ENCODE peak calls at places on chromosomes 13 and 19, in eight cellular contexts. One of them, this sample, is unnamed.

GRCh38 chr19:2245273-2245672 is 3.9 kb upstream of the AMH start:
- DNase-seq in choroid plexus epithelial cell: no peak
- DNase-seq in HFF-Myc: no peak
- DNase-seq in transverse colon: no peak
- DNase-seq in CD8-positive, alpha-beta T cell: no peak
- DNase-seq in lower lobe of right lung: no peak
- DNase-seq in AG10803: no peak
- DNase-seq in IMR-90: no peak
- DNase-seq in this sample: no peak

GRCh38 chr19:39379865-39380399 is 11.0 kb downstream of the PAF1 start:
- DNase-seq in AG10803: no peak
- DNase-seq in lower lobe of right lung: no peak
- DNase-seq in choroid plexus epithelial cell: no peak
- DNase-seq in CD8-positive, alpha-beta T cell: no peak
- DNase-seq in transverse colon: no peak
- DNase-seq in HFF-Myc: no peak
- DNase-seq in IMR-90: no peak
- DNase-seq in this sample: no peak

GRCh38 chr19:38696733-38697055 is 47.6 kb downstream of the CAPN12 start:
- DNase-seq in CD8-positive, alpha-beta T cell: no peak
- DNase-seq in choroid plexus epithelial cell: no peak
- DNase-seq in IMR-90: no peak
- DNase-seq in AG10803: no peak
- DNase-seq in HFF-Myc: no peak
- DNase-seq in lower lobe of right lung: no peak
- DNase-seq in transverse colon: no peak
- DNase-seq in this sample: no peak

GRCh38 chr19:17605761-17606745 is 50.6 kb downstream of the COLGALT1 start:
- DNase-seq in choroid plexus epithelial cell: peak
- DNase-seq in transverse colon: peak
- DNase-seq in IMR-90: peak
- DNase-seq in HFF-Myc: peak
- DNase-seq in AG10803: peak
- DNase-seq in CD8-positive, alpha-beta T cell: peak
- DNase-seq in lower lobe of right lung: peak
- DNase-seq in this sample: no peak

GRCh38 chr19:5954293-5954692 is 23.6 kb downstream of the RANBP3 start:
- DNase-seq in transverse colon: no peak
- DNase-seq in CD8-positive, alpha-beta T cell: no peak
- DNase-seq in IMR-90: peak
- DNase-seq in HFF-Myc: no peak
- DNase-seq in AG10803: peak
- DNase-seq in choroid plexus epithelial cell: no peak
- DNase-seq in lower lobe of right lung: no peak
- DNase-seq in this sample: no peak

GRCh38 chr19:3976495-3977241 is 5.8 kb upstream of the DAPK3 start:
- DNase-seq in IMR-90: no peak
- DNase-seq in choroid plexus epithelial cell: no peak
- DNase-seq in AG10803: peak
- DNase-seq in transverse colon: no peak
- DNase-seq in HFF-Myc: no peak
- DNase-seq in lower lobe of right lung: no peak
- DNase-seq in CD8-positive, alpha-beta T cell: no peak
- DNase-seq in this sample: no peak

GRCh38 chr19:6076675-6077463 is 33.4 kb downstream of the RFX2 start:
- DNase-seq in IMR-90: peak
- DNase-seq in transverse colon: no peak
- DNase-seq in CD8-positive, alpha-beta T cell: no peak
- DNase-seq in lower lobe of right lung: no peak
- DNase-seq in choroid plexus epithelial cell: peak
- DNase-seq in AG10803: peak
- DNase-seq in HFF-Myc: no peak
- DNase-seq in this sample: peak

GRCh38 chr13:111093634-111094033 is 21.5 kb upstream of the ARHGEF7 start:
- DNase-seq in choroid plexus epithelial cell: no peak
- DNase-seq in AG10803: no peak
- DNase-seq in HFF-Myc: no peak
- DNase-seq in IMR-90: no peak
- DNase-seq in transverse colon: no peak
- DNase-seq in lower lobe of right lung: no peak
- DNase-seq in CD8-positive, alpha-beta T cell: no peak
- DNase-seq in this sample: no peak

GRCh38 chr13:68056816-68057710 is 826.9 kb upstream of the PCDH9 start:
- DNase-seq in AG10803: no peak
- DNase-seq in HFF-Myc: no peak
- DNase-seq in choroid plexus epithelial cell: peak
- DNase-seq in transverse colon: peak
- DNase-seq in IMR-90: peak
- DNase-seq in CD8-positive, alpha-beta T cell: no peak
- DNase-seq in lower lobe of right lung: no peak
- DNase-seq in this sample: peak

GRCh38 chr13:19587635-19588300 is 26.4 kb upstream of the TPTE2 start:
- DNase-seq in CD8-positive, alpha-beta T cell: no peak
- DNase-seq in IMR-90: peak
- DNase-seq in AG10803: peak
- DNase-seq in lower lobe of right lung: no peak
- DNase-seq in transverse colon: no peak
- DNase-seq in choroid plexus epithelial cell: peak
- DNase-seq in HFF-Myc: no peak
- DNase-seq in this sample: no peak

GRCh38 chr19:5827342-5827890 is 12.1 kb downstream of the FUT6 start:
- DNase-seq in AG10803: no peak
- DNase-seq in HFF-Myc: no peak
- DNase-seq in transverse colon: no peak
- DNase-seq in choroid plexus epithelial cell: no peak
- DNase-seq in lower lobe of right lung: no peak
- DNase-seq in IMR-90: no peak
- DNase-seq in CD8-positive, alpha-beta T cell: no peak
- DNase-seq in this sample: no peak

GRCh38 chr19:34075661-34076091 is 96.6 kb upstream of the LSM14A start:
- DNase-seq in choroid plexus epithelial cell: peak
- DNase-seq in HFF-Myc: no peak
- DNase-seq in AG10803: peak
- DNase-seq in CD8-positive, alpha-beta T cell: no peak
- DNase-seq in lower lobe of right lung: no peak
- DNase-seq in transverse colon: no peak
- DNase-seq in IMR-90: no peak
- DNase-seq in this sample: no peak

GRCh38 chr19:1397838-1398237 is 3.5 kb downstream of the GAMT start:
- DNase-seq in lower lobe of right lung: no peak
- DNase-seq in HFF-Myc: no peak
- DNase-seq in AG10803: no peak
- DNase-seq in CD8-positive, alpha-beta T cell: no peak
- DNase-seq in transverse colon: no peak
- DNase-seq in choroid plexus epithelial cell: no peak
- DNase-seq in IMR-90: no peak
- DNase-seq in this sample: no peak

GRCh38 chr13:100559886-100560285 is 28.7 kb downstream of the GGACT start:
- DNase-seq in AG10803: no peak
- DNase-seq in HFF-Myc: no peak
- DNase-seq in choroid plexus epithelial cell: no peak
- DNase-seq in transverse colon: no peak
- DNase-seq in CD8-positive, alpha-beta T cell: no peak
- DNase-seq in IMR-90: no peak
- DNase-seq in lower lobe of right lung: no peak
- DNase-seq in this sample: no peak

GRCh38 chr13:40236566-40237168 is 429.8 kb downstream of the FOXO1 start:
- DNase-seq in IMR-90: no peak
- DNase-seq in AG10803: peak
- DNase-seq in lower lobe of right lung: no peak
- DNase-seq in transverse colon: no peak
- DNase-seq in HFF-Myc: no peak
- DNase-seq in CD8-positive, alpha-beta T cell: no peak
- DNase-seq in choroid plexus epithelial cell: peak
- DNase-seq in this sample: no peak

GRCh38 chr13:23461544-23461943 is 28.0 kb upstream of the SACS start:
- DNase-seq in AG10803: no peak
- DNase-seq in HFF-Myc: no peak
- DNase-seq in CD8-positive, alpha-beta T cell: no peak
- DNase-seq in lower lobe of right lung: no peak
- DNase-seq in IMR-90: no peak
- DNase-seq in transverse colon: no peak
- DNase-seq in choroid plexus epithelial cell: no peak
- DNase-seq in this sample: no peak

GRCh38 chr19:23823952-23824389 is 65.3 kb upstream of the ZNF681 start:
- DNase-seq in CD8-positive, alpha-beta T cell: no peak
- DNase-seq in IMR-90: no peak
- DNase-seq in choroid plexus epithelial cell: peak
- DNase-seq in AG10803: no peak
- DNase-seq in lower lobe of right lung: no peak
- DNase-seq in HFF-Myc: no peak
- DNase-seq in transverse colon: peak
- DNase-seq in this sample: no peak

GRCh38 chr19:13790354-13790753 is 4.9 kb upstream of the ZSWIM4 start:
- DNase-seq in transverse colon: no peak
- DNase-seq in AG10803: peak
- DNase-seq in CD8-positive, alpha-beta T cell: peak
- DNase-seq in IMR-90: no peak
- DNase-seq in lower lobe of right lung: no peak
- DNase-seq in HFF-Myc: no peak
- DNase-seq in choroid plexus epithelial cell: peak
- DNase-seq in this sample: no peak

DNA sequence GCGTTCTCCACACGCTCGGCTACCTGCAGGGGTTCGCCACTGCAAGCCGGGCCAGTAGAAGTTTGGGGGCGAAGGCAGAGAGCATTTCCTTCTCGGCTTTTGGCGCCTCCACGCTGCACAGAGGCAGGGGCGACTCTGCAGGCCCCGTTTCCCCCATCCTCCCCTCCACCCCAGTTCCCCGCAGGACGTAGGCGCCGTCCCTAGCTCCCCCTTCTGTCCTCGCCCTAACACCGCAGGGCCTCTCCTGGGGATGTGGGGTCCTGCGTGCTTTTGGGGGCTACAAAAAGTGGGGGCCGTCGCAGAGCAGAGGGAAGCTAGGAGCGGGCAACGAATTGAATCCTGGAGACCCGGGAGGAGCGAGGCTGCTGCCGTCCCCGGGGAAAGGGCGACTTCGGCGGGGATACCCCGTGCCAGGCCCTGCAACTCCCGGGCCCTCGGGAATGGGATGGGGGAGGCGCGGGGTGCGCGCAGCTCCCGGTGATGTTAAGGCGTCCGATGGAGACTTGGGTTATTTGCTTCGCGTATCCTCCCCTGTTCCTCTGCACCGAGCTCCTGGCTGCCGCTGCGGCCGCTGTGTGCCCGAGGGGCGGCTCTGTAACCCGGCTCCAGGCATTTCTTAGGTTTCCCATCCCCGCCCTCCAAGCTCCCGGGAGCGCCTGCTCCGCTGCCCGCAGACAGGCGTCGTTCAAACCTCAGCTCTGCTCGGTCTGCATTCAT is 255.9 kb upstream of the SOX21 start:
- DNase-seq in choroid plexus epithelial cell: no peak
- DNase-seq in lower lobe of right lung: no peak
- DNase-seq in IMR-90: no peak
- DNase-seq in transverse colon: no peak
- DNase-seq in HFF-Myc: no peak
- DNase-seq in CD8-positive, alpha-beta T cell: no peak
- DNase-seq in AG10803: no peak
- DNase-seq in this sample: no peak
- H3K4me3 ChIP-seq in choroid plexus epithelial cell: peak
- H3K4me3 ChIP-seq in lower lobe of right lung: peak
- H3K4me3 ChIP-seq in IMR-90: no peak
- H3K4me3 ChIP-seq in transverse colon: peak
- H3K4me3 ChIP-seq in HFF-Myc: no peak
- H3K4me3 ChIP-seq in CD8-positive, alpha-beta T cell: no peak
- H3K4me3 ChIP-seq in AG10803: peak
- H3K4me3 ChIP-seq in this sample: peak

GRCh38 chr13:42836930-42837329 is 55.5 kb downstream of the FAM216B start:
- DNase-seq in AG10803: peak
- DNase-seq in transverse colon: peak
- DNase-seq in IMR-90: peak
- DNase-seq in HFF-Myc: peak
- DNase-seq in CD8-positive, alpha-beta T cell: no peak
- DNase-seq in choroid plexus epithelial cell: peak
- DNase-seq in lower lobe of right lung: no peak
- DNase-seq in this sample: no peak
- TF ChIP-seq CTCF in AG10803: peak
- TF ChIP-seq CTCF in transverse colon: no peak
- TF ChIP-seq CTCF in IMR-90: peak
- TF ChIP-seq CTCF in HFF-Myc: peak
- TF ChIP-seq CTCF in CD8-positive, alpha-beta T cell: no peak
- TF ChIP-seq CTCF in choroid plexus epithelial cell: peak
- TF ChIP-seq CTCF in lower lobe of right lung: no peak
- TF ChIP-seq CTCF in this sample: peak

GRCh38 chr13:53513199-53513598 is 484.6 kb downstream of the OLFM4 start:
- DNase-seq in AG10803: no peak
- DNase-seq in transverse colon: no peak
- DNase-seq in CD8-positive, alpha-beta T cell: no peak
- DNase-seq in IMR-90: no peak
- DNase-seq in HFF-Myc: no peak
- DNase-seq in lower lobe of right lung: no peak
- DNase-seq in choroid plexus epithelial cell: no peak
- DNase-seq in this sample: no peak
- H3K4me3 ChIP-seq in AG10803: no peak
- H3K4me3 ChIP-seq in transverse colon: no peak
- H3K4me3 ChIP-seq in CD8-positive, alpha-beta T cell: no peak
- H3K4me3 ChIP-seq in IMR-90: no peak
- H3K4me3 ChIP-seq in HFF-Myc: no peak
- H3K4me3 ChIP-seq in lower lobe of right lung: no peak
- H3K4me3 ChIP-seq in choroid plexus epithelial cell: no peak
- H3K4me3 ChIP-seq in this sample: no peak

GRCh38 chr13:29418026-29418425 is 177.5 kb downstream of the SLC7A1 start:
- DNase-seq in IMR-90: no peak
- DNase-seq in lower lobe of right lung: no peak
- DNase-seq in HFF-Myc: no peak
- DNase-seq in choroid plexus epithelial cell: no peak
- DNase-seq in CD8-positive, alpha-beta T cell: no peak
- DNase-seq in transverse colon: no peak
- DNase-seq in AG10803: no peak
- DNase-seq in this sample: no peak
- TF ChIP-seq CTCF in IMR-90: no peak
- TF ChIP-seq CTCF in lower lobe of right lung: no peak
- TF ChIP-seq CTCF in HFF-Myc: no peak
- TF ChIP-seq CTCF in choroid plexus epithelial cell: peak
- TF ChIP-seq CTCF in CD8-positive, alpha-beta T cell: no peak
- TF ChIP-seq CTCF in transverse colon: no peak
- TF ChIP-seq CTCF in AG10803: peak
- TF ChIP-seq CTCF in this sample: no peak

DNA sequence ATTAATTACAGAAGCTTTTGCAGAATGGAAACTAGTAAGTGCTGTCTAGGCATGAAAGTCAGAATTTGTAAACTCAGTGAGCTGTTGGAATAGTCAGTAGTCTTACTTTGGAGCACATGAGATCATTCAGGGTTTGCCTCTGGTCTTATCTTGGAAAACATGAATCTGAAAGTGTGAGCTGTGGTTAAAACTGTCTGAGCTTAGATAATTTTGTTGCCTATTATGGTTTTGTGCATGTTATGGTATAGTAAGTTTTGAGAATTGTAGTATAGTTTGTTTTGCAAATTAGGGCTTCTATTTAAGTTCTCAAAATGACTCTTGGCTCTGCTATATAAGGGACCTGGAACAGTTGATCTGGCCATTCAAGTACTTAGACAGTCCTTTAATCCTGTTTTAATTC is 53.7 kb upstream of the TRPC4 start:
- DNase-seq in lower lobe of right lung: no peak
- DNase-seq in transverse colon: no peak
- DNase-seq in AG10803: no peak
- DNase-seq in CD8-positive, alpha-beta T cell: no peak
- DNase-seq in choroid plexus epithelial cell: no peak
- DNase-seq in HFF-Myc: no peak
- DNase-seq in IMR-90: no peak
- DNase-seq in this sample: no peak
- H3K4me3 ChIP-seq in lower lobe of right lung: no peak
- H3K4me3 ChIP-seq in transverse colon: no peak
- H3K4me3 ChIP-seq in AG10803: no peak
- H3K4me3 ChIP-seq in CD8-positive, alpha-beta T cell: no peak
- H3K4me3 ChIP-seq in choroid plexus epithelial cell: no peak
- H3K4me3 ChIP-seq in HFF-Myc: no peak
- H3K4me3 ChIP-seq in IMR-90: no peak
- H3K4me3 ChIP-seq in this sample: no peak